ENCODE peak calls at places on chromosome 4, in five cellular contexts. One of them, this sample, is unnamed. For H3K4me1, the result is how much of the 10 kb centered on the place peaks cover.

GRCh38 chr4:74039065-74039763 is 725 bp upstream of the CXCL3 start:
- DNase-seq in GM23248: peak
- DNase-seq in A549: no peak
- DNase-seq in adrenal gland: no peak
- DNase-seq in OCI-LY7: no peak
- DNase-seq in this sample: peak

GRCh38 chr4:155548173-155548572 is 118.5 kb upstream of the GUCY1A1 start:
- DNase-seq in GM23248: no peak
- DNase-seq in A549: no peak
- DNase-seq in adrenal gland: no peak
- DNase-seq in OCI-LY7: no peak
- DNase-seq in this sample: no peak

GRCh38 chr4:28723371-28723770 is 1862.7 kb downstream of the STIM2 start:
- DNase-seq in GM23248: no peak
- DNase-seq in A549: no peak
- DNase-seq in adrenal gland: no peak
- DNase-seq in OCI-LY7: no peak
- DNase-seq in this sample: no peak

GRCh38 chr4:2142630-2143427 is 83.7 kb downstream of the NAT8L start:
- DNase-seq in GM23248: no peak
- DNase-seq in A549: no peak
- DNase-seq in adrenal gland: no peak
- DNase-seq in OCI-LY7: no peak
- DNase-seq in this sample: peak

GRCh38 chr4:5979981-5980380 is 38.2 kb downstream of the C4orf50 start:
- DNase-seq in GM23248: peak
- DNase-seq in A549: peak
- DNase-seq in adrenal gland: no peak
- DNase-seq in OCI-LY7: no peak
- DNase-seq in this sample: peak

GRCh38 chr4:92234393-92235176 is 69.2 kb upstream of the GRID2 start:
- DNase-seq in GM23248: peak
- DNase-seq in A549: peak
- DNase-seq in adrenal gland: no peak
- DNase-seq in OCI-LY7: no peak
- DNase-seq in this sample: peak

GRCh38 chr4:126779446-126780166 is 853.2 kb upstream of the INTU start:
- DNase-seq in GM23248: peak
- DNase-seq in A549: no peak
- DNase-seq in adrenal gland: no peak
- DNase-seq in OCI-LY7: no peak
- DNase-seq in this sample: no peak

GRCh38 chr4:140071806-140072205 is 82.2 kb downstream of the MAML3 start:
- DNase-seq in GM23248: peak
- DNase-seq in A549: no peak
- DNase-seq in adrenal gland: no peak
- DNase-seq in OCI-LY7: no peak
- DNase-seq in this sample: no peak

GRCh38 chr4:22978656-22979055 is 285.9 kb downstream of the GBA3 start:
- DNase-seq in GM23248: no peak
- DNase-seq in A549: no peak
- DNase-seq in adrenal gland: no peak
- DNase-seq in OCI-LY7: no peak
- DNase-seq in this sample: no peak

GRCh38 chr4:168095776-168096443 is 3.6 kb downstream of the ANXA10 start:
- DNase-seq in GM23248: peak
- DNase-seq in A549: peak
- DNase-seq in adrenal gland: no peak
- DNase-seq in OCI-LY7: no peak
- DNase-seq in this sample: no peak

GRCh38 chr4:137597751-137598493 is 65.6 kb upstream of the PCDH18 start:
- DNase-seq in GM23248: no peak
- DNase-seq in A549: no peak
- DNase-seq in adrenal gland: no peak
- DNase-seq in OCI-LY7: no peak
- DNase-seq in this sample: peak

GRCh38 chr4:105210901-105211300 is 64.2 kb downstream of the TET2 start:
- DNase-seq in GM23248: no peak
- DNase-seq in A549: no peak
- DNase-seq in adrenal gland: no peak
- DNase-seq in OCI-LY7: no peak
- DNase-seq in this sample: no peak

GRCh38 chr4:186693159-186693815 is 30.4 kb downstream of the FAT1 start:
- DNase-seq in GM23248: peak
- DNase-seq in A549: peak
- DNase-seq in adrenal gland: no peak
- DNase-seq in OCI-LY7: no peak
- DNase-seq in this sample: peak

GRCh38 chr4:153234923-153235322 is 30.7 kb downstream of the TRIM2 start:
- DNase-seq in GM23248: peak
- DNase-seq in A549: no peak
- DNase-seq in adrenal gland: no peak
- DNase-seq in OCI-LY7: no peak
- DNase-seq in this sample: peak

GRCh38 chr4:161320377-161320776 is 843.4 kb downstream of the FSTL5 start:
- DNase-seq in GM23248: peak
- DNase-seq in A549: peak
- DNase-seq in adrenal gland: no peak
- DNase-seq in OCI-LY7: peak
- DNase-seq in this sample: peak

GRCh38 chr4:56129431-56129861 is 180.7 kb downstream of the CEP135 start:
- DNase-seq in GM23248: no peak
- DNase-seq in A549: peak
- DNase-seq in adrenal gland: no peak
- DNase-seq in OCI-LY7: peak
- DNase-seq in this sample: no peak

GRCh38 chr4:55318135-55318534 is 27.9 kb upstream of the SRD5A3 start:
- DNase-seq in GM23248: peak
- DNase-seq in A549: no peak
- DNase-seq in adrenal gland: no peak
- DNase-seq in OCI-LY7: no peak
- DNase-seq in this sample: no peak

GRCh38 chr4:52655505-52655904 is 3.6 kb downstream of the USP46 start:
- DNase-seq in GM23248: no peak
- DNase-seq in A549: no peak
- DNase-seq in adrenal gland: no peak
- DNase-seq in OCI-LY7: no peak
- DNase-seq in this sample: no peak

GRCh38 chr4:10460313-10461047 is 3.3 kb upstream of the ZNF518B start:
- DNase-seq in GM23248: no peak
- DNase-seq in A549: no peak
- DNase-seq in adrenal gland: no peak
- DNase-seq in OCI-LY7: no peak
- DNase-seq in this sample: no peak

GRCh38 chr4:76495166-76495565 is 60.1 kb downstream of the SHROOM3 start:
- DNase-seq in GM23248: no peak
- DNase-seq in A549: no peak
- DNase-seq in adrenal gland: no peak
- DNase-seq in OCI-LY7: no peak
- DNase-seq in this sample: no peak

GRCh38 chr4:185811509-185812364 is at the start of gene SORBS2:
- DNase-seq in GM23248: peak
- DNase-seq in A549: no peak
- DNase-seq in adrenal gland: no peak
- DNase-seq in OCI-LY7: peak
- DNase-seq in this sample: peak

GRCh38 chr4:54322817-54323417 is 93.8 kb downstream of the PDGFRA start:
- DNase-seq in GM23248: peak
- DNase-seq in A549: peak
- DNase-seq in adrenal gland: peak
- DNase-seq in OCI-LY7: peak
- DNase-seq in this sample: peak

GRCh38 chr4:159069922-159070321 is 33.0 kb upstream of the RAPGEF2 start:
- DNase-seq in GM23248: peak
- DNase-seq in A549: no peak
- DNase-seq in adrenal gland: no peak
- DNase-seq in OCI-LY7: no peak
- DNase-seq in this sample: peak

GRCh38 chr4:128275351-128275750 is 12.3 kb downstream of the PGRMC2 start:
- DNase-seq in GM23248: peak
- DNase-seq in A549: peak
- DNase-seq in adrenal gland: no peak
- DNase-seq in OCI-LY7: no peak
- DNase-seq in this sample: no peak

GRCh38 chr4:1309261-1310010 is 19.7 kb downstream of the MAEA start:
- DNase-seq in GM23248: peak
- DNase-seq in A549: no peak
- DNase-seq in adrenal gland: peak
- DNase-seq in OCI-LY7: peak
- DNase-seq in this sample: peak

GRCh38 chr4:87353592-87353991 is 30.9 kb upstream of the HSD17B13 start:
- DNase-seq in GM23248: peak
- DNase-seq in A549: peak
- DNase-seq in adrenal gland: peak
- DNase-seq in OCI-LY7: peak
- DNase-seq in this sample: peak

GRCh38 chr4:88963817-88964216 is 93.2 kb downstream of the FAM13A start:
- DNase-seq in GM23248: peak
- DNase-seq in A549: peak
- DNase-seq in adrenal gland: no peak
- DNase-seq in OCI-LY7: no peak
- DNase-seq in this sample: no peak

GRCh38 chr4:793941-794621 is 31.8 kb downstream of the CPLX1 start:
- DNase-seq in GM23248: no peak
- DNase-seq in A549: no peak
- DNase-seq in adrenal gland: no peak
- DNase-seq in OCI-LY7: peak
- DNase-seq in this sample: no peak

GRCh38 chr4:175791221-175791620 is 20.8 kb downstream of the GPM6A start:
- DNase-seq in GM23248: no peak
- DNase-seq in A549: no peak
- DNase-seq in adrenal gland: no peak
- DNase-seq in OCI-LY7: no peak
- DNase-seq in this sample: no peak

GRCh38 chr4:126778348-126778747 is 854.4 kb upstream of the INTU start:
- DNase-seq in GM23248: peak
- DNase-seq in A549: no peak
- DNase-seq in adrenal gland: no peak
- DNase-seq in OCI-LY7: no peak
- DNase-seq in this sample: peak

DNA sequence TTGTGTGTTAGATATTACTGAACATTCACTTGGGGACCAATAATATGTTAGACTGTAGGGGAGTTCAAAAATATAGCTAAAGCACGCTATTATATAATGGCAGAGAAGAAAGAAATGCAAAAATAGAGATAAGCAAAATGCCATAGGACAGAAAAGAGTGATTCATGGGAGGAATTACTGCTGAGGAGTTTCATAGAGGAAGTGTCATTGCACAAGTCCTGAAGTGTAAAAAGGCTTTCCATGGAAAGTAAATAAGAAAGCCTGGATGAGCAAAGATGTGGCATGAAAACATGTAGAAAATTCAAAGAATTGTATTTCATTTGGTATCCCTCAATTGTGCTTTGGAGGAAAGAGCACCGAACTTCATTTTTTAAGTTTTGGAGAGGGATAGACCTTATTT is 14.5 kb downstream of the HMGB2 start:
- DNase-seq in GM23248: peak
- DNase-seq in A549: no peak
- DNase-seq in adrenal gland: no peak
- DNase-seq in OCI-LY7: no peak
- DNase-seq in this sample: no peak
- H3K4me3 ChIP-seq in GM23248: no peak
- H3K4me3 ChIP-seq in A549: no peak
- H3K4me3 ChIP-seq in adrenal gland: no peak
- H3K4me3 ChIP-seq in OCI-LY7: no peak
- H3K4me3 ChIP-seq in this sample: no peak

DNA sequence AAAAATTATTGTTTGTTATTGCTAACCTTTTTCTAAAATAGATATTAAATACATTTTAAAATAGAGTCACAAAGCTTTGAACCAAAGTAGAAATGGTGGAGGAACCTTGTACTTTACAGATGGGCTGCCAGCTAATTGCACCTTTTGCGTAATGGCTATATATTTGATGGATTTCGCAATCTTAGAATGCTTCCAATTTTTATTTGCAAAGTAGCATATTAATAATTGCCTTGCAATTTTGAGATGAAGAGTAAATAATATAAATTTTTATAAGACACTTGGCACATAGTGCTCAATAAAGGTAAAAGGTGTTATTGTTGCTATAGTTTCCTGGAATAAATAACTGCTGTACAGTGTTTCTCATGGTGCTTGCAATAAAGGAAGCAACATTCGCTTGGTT is 533.5 kb downstream of the CCSER1 start:
- DNase-seq in GM23248: no peak
- DNase-seq in A549: no peak
- DNase-seq in adrenal gland: no peak
- DNase-seq in OCI-LY7: no peak
- DNase-seq in this sample: no peak
- H3K4me1 ChIP-seq in GM23248: under half
- H3K4me1 ChIP-seq in A549: under half
- H3K4me1 ChIP-seq in adrenal gland: under half
- H3K4me1 ChIP-seq in OCI-LY7: under half
- H3K4me1 ChIP-seq in this sample: under half

DNA sequence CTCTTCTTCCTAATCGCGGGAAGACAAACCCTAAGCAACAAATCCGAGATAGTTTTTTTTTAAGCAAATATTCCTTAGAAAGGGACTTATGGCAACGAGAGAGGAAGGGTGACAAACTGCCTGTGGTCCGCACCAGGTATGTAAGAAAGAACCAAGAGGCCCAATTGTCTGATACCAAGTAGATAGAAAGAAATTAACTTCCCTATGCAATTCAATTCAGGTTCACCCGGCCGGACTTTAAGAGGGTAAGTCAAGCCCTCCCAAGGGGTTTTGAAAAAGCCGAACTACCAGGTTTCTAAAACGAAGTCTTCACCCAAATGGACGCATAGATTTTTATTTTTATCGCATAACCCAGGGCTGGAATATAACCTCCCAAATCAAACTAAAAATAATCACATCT is 1.7 kb upstream of the MAB21L2 start:
- DNase-seq in GM23248: no peak
- DNase-seq in A549: no peak
- DNase-seq in adrenal gland: no peak
- DNase-seq in OCI-LY7: no peak
- DNase-seq in this sample: no peak
- H3K4me3 ChIP-seq in GM23248: peak
- H3K4me3 ChIP-seq in A549: no peak
- H3K4me3 ChIP-seq in adrenal gland: no peak
- H3K4me3 ChIP-seq in OCI-LY7: no peak
- H3K4me3 ChIP-seq in this sample: no peak

DNA sequence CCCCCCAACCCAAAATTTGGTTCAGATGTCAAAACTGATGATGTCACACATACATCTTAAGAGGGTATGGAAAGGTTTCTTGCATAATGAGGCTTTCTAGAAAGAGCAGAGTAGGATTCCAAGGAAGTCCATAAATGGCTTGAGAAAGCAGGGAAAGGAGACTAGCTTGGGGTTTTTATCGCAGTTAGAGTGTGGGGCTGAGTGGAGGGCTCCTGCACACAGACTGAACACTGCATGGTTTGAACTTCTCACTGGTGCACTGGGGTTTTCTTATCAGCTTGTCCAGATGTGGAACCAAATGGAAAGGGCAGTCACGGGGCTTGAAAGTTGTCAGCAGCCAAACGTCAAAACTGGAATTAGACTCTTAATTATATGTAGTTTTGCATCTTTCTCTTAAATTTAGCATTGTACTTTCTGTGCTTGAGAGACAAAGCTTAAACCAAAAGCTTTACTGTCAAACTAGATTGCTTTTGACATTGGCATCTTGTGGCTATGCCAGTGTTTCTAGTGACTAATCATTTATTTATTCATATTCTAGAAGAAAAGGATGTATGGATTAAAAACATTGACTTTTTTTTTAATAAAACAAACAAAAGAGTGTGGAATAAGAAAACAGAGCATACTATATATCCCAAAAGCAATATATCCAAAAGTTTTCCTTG is 78.3 kb upstream of the STIM2 start:
- DNase-seq in GM23248: no peak
- DNase-seq in A549: no peak
- DNase-seq in adrenal gland: no peak
- DNase-seq in OCI-LY7: no peak
- DNase-seq in this sample: no peak
- H3K4me1 ChIP-seq in GM23248: under half
- H3K4me1 ChIP-seq in A549: under half
- H3K4me1 ChIP-seq in adrenal gland: under half
- H3K4me1 ChIP-seq in OCI-LY7: under half
- H3K4me1 ChIP-seq in this sample: under half